ENCODE peak calls at places on chromosomes 7 and 10, in four cellular contexts. One of them, this sample, is unnamed.

GRCh38 chr10:52066383-52066782 is 247.7 kb upstream of the DKK1 start:
- DNase-seq in GM12878: no peak
- DNase-seq in K562: no peak
- DNase-seq in H1: no peak
- DNase-seq in this sample: peak; percentile 24

GRCh38 chr7:40244226-40244625 is 109.4 kb downstream of the SUGCT start:
- DNase-seq in GM12878: no peak
- DNase-seq in H1: no peak
- DNase-seq in K562: no peak
- DNase-seq in this sample: no peak

GRCh38 chr10:118911361-118911760 is 118.2 kb upstream of the NANOS1 start:
- DNase-seq in K562: no peak
- DNase-seq in H1: no peak
- DNase-seq in GM12878: no peak
- DNase-seq in this sample: no peak

GRCh38 chr10:90589825-90590224 is 268.0 kb downstream of the HTR7 start:
- DNase-seq in K562: no peak
- DNase-seq in GM12878: no peak
- DNase-seq in H1: no peak
- DNase-seq in this sample: no peak

GRCh38 chr10:3421537-3422257 is 249.1 kb upstream of the PITRM1 start:
- DNase-seq in K562: no peak
- DNase-seq in GM12878: no peak
- DNase-seq in H1: no peak
- DNase-seq in this sample: no peak

GRCh38 chr7:35727571-35727970 is 32.6 kb upstream of the HERPUD2 start:
- DNase-seq in K562: no peak
- DNase-seq in H1: no peak
- DNase-seq in GM12878: no peak
- DNase-seq in this sample: no peak

GRCh38 chr7:56048245-56048644 is 3.0 kb downstream of the PSPH start:
- DNase-seq in K562: no peak
- DNase-seq in H1: no peak
- DNase-seq in GM12878: no peak
- DNase-seq in this sample: no peak

GRCh38 chr7:22954251-22954650 is 59.7 kb downstream of the HYCC1 start:
- DNase-seq in GM12878: no peak
- DNase-seq in H1: no peak
- DNase-seq in K562: no peak
- DNase-seq in this sample: no peak

GRCh38 chr10:50554381-50554994 is 69.3 kb downstream of the SGMS1 start:
- DNase-seq in GM12878: no peak
- DNase-seq in H1: no peak
- DNase-seq in K562: no peak
- DNase-seq in this sample: no peak

GRCh38 chr10:117533507-117534281 is 8.9 kb upstream of the EMX2 start:
- DNase-seq in K562: no peak
- DNase-seq in H1: no peak
- DNase-seq in GM12878: no peak
- DNase-seq in this sample: no peak

GRCh38 chr7:54823776-54824175 is 64.8 kb upstream of the SEC61G start:
- DNase-seq in GM12878: no peak
- DNase-seq in H1: no peak
- DNase-seq in K562: no peak
- DNase-seq in this sample: no peak

GRCh38 chr7:134685250-134685649 is 38.6 kb downstream of the BPGM start:
- DNase-seq in GM12878: no peak
- DNase-seq in K562: no peak
- DNase-seq in H1: no peak
- DNase-seq in this sample: no peak

GRCh38 chr7:79778786-79779382 is 325.4 kb upstream of the MAGI2 start:
- DNase-seq in K562: no peak
- DNase-seq in H1: no peak
- DNase-seq in GM12878: no peak
- DNase-seq in this sample: no peak

GRCh38 chr7:1121476-1121875 is 33.6 kb downstream of the GPER1 start:
- DNase-seq in K562: no peak
- DNase-seq in H1: no peak
- DNase-seq in GM12878: no peak
- DNase-seq in this sample: no peak

GRCh38 chr7:98357751-98358161 is 43.1 kb downstream of the BAIAP2L1 start:
- DNase-seq in H1: no peak
- DNase-seq in K562: no peak
- DNase-seq in GM12878: no peak
- DNase-seq in this sample: no peak

GRCh38 chr7:42746226-42746625 is 165.6 kb downstream of the C7orf25 start:
- DNase-seq in GM12878: no peak
- DNase-seq in H1: no peak
- DNase-seq in K562: no peak
- DNase-seq in this sample: no peak

GRCh38 chr7:78139335-78139734 is 340.8 kb downstream of the PHTF2 start:
- DNase-seq in GM12878: no peak
- DNase-seq in H1: no peak
- DNase-seq in K562: no peak
- DNase-seq in this sample: peak; percentile 82

GRCh38 chr7:2470204-2471021 is 5.8 kb downstream of the GRIFIN start:
- DNase-seq in GM12878: no peak
- DNase-seq in K562: no peak
- DNase-seq in H1: no peak
- DNase-seq in this sample: peak; percentile 51

GRCh38 chr7:2472744-2473143 is 3.5 kb downstream of the GRIFIN start:
- DNase-seq in K562: no peak
- DNase-seq in H1: no peak
- DNase-seq in GM12878: no peak
- DNase-seq in this sample: peak; percentile 23

GRCh38 chr7:2473496-2474180 is 2.6 kb downstream of the GRIFIN start:
- DNase-seq in K562: no peak
- DNase-seq in GM12878: no peak
- DNase-seq in H1: no peak
- DNase-seq in this sample: no peak

GRCh38 chr7:2471396-2471795 is 4.8 kb downstream of the GRIFIN start:
- DNase-seq in GM12878: no peak
- DNase-seq in K562: no peak
- DNase-seq in H1: no peak
- DNase-seq in this sample: peak; percentile 64

DNA sequence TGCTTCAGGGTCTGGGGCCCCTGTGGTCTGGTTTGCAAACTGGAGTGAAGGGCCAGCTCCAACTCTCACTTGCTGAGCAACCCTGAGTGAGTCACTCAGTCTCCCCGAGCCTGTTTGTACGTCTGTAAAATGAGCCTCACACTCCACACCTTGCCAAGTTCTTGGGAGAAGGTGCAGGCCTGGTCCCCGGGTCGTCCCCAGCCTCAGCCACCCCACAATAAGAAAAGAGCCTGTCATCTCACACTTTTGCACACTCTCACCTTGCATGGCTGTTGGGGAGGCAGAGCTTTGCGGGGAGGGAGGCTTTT is 5.2 kb downstream of the GRIFIN start:
- DNase-seq in GM12878: no peak
- DNase-seq in H1: no peak
- DNase-seq in K562: no peak
- DNase-seq in this sample: peak; percentile 39
- TF ChIP-seq NRF1 in GM12878: no peak
- TF ChIP-seq NRF1 in H1: no peak
- TF ChIP-seq NRF1 in K562: no peak
- TF ChIP-seq NRF1 in this sample: no peak

DNA sequence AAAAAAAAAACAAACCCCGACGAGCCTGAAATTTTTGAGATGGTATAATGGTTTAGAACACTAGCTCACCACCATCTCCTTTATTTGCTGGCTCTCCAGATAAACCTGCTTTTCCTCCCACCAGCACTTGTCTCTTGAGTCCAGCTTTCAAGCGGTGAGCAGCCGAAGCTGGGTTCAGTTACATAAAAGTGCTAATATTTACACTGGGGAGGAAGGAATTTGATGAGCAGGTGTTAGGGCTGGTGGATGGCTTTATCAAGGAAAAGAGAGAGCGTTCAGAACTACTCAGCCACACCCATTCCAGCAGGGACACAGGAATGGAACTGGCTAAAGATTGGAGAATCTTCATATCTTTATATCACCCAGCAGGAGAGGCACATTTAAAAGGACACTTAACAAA is 6.6 kb upstream of the CALML3 start:
- DNase-seq in GM12878: no peak
- DNase-seq in H1: no peak
- DNase-seq in K562: no peak
- DNase-seq in this sample: no peak
- TF ChIP-seq NRF1 in GM12878: no peak
- TF ChIP-seq NRF1 in H1: no peak
- TF ChIP-seq NRF1 in K562: no peak
- TF ChIP-seq NRF1 in this sample: no peak

DNA sequence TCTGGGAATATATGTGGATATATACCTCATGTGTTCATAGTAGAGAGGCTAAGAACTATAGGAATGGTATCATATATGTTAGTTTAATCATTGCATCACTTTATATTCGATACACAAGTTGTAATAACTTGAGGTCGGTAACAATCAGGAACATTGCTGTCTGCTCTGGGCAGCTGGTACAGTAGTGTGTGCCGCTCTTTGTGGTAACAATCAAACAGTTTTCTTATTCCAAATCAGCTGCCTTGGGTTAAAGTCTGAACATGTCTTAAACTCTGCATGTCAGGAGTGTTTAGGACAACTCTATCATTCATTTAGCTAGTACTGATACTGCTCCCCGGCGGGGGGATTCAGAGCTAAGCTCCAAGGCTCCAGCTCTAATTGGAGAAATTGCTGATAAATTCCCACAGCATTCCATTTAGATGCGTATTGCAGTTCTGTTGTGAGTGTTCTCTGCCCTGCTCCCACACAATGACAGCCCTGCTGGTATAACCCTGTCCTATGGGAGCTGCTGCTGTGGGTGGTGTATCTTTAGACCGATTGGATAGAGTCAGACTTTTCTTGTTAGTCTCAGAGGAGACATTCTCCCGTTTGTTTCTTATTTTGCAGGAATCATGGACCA is 707.5 kb upstream of the FZD8 start:
- DNase-seq in K562: no peak
- DNase-seq in H1: no peak
- DNase-seq in GM12878: no peak
- DNase-seq in this sample: peak; percentile 25
- TF ChIP-seq NRF1 in K562: no peak
- TF ChIP-seq NRF1 in H1: no peak
- TF ChIP-seq NRF1 in GM12878: no peak
- TF ChIP-seq NRF1 in this sample: no peak

DNA sequence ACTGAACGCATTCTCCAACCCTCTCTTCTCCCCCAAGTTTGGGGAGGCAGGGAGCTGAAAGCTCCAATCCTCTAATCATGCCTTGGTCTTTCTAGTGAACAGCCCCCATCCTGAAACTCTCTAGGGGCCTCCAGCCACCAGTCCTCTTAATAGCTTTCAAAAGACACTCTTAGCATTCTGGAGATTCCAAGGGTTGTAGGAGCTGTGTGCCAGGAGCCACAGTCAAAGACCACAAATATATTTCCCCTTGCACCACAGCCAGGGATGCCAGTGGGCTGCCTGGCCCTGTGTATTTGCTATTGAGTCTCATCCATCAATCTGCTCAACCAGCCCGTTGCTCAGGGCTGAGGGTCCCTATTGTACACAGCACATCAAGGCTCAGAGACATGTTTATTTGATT is 18.5 kb upstream of the MLXIPL start:
- DNase-seq in GM12878: no peak
- DNase-seq in K562: no peak
- DNase-seq in H1: no peak
- DNase-seq in this sample: no peak
- TF ChIP-seq NRF1 in GM12878: no peak
- TF ChIP-seq NRF1 in K562: no peak
- TF ChIP-seq NRF1 in H1: no peak
- TF ChIP-seq NRF1 in this sample: no peak

DNA sequence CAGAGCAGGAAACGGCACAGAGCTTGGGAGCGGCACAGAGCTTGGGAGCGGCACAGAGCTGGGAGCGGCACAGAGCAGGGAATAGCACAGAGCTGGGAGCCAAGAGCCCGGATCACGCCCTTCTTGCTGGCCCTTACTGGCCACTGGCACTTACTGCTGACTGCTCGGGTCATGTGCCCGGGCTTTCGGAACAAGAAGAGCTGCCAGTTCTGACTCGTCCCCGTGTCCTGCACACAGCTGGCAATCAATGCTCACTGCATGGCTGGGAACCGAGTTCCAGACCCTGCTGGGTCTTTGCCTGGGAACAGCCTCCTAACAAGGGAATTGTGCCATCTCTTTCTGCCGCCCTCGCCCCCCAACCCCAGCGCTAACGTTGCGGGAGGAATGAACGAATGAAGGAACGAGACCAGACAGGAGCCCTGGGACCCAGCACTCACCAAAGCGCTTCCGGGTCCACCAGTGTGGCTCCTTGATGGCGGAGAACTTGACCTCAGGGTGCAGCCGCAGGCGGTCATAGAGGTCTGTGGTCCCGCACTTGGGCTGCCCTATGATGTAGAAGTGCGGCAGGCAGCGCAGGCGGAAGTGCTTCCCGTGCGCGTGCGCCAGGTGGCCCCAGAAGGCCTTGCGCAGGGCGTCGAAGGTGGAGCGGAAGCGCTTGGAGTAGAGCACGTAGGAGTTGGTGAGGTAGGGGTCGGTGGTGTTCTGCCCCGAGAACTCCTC is 49.1 kb downstream of the CHST15 start:
- DNase-seq in K562: no peak
- DNase-seq in GM12878: no peak
- DNase-seq in H1: no peak
- DNase-seq in this sample: no peak
- TF ChIP-seq NRF1 in K562: peak; percentile 82
- TF ChIP-seq NRF1 in GM12878: no peak
- TF ChIP-seq NRF1 in H1: no peak
- TF ChIP-seq NRF1 in this sample: no peak

DNA sequence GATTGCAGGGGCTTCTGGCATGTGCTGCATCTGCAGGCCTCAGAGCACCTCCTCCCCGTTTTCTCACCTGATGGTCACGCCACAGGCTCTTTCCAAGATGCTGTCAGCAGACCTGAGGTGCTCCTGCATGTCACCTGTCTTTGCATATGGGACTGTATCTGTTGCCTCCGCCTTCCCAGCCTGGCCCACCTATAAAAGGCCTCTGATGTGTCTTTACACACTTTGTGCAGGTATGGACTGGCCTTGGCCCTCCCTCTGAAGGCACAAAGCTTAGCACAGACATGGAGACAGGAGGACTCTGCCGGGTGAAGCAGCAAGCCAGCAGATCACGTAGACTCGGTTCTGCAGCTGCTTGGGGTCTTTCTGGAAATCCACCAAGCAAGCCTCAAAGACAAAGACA is 220.9 kb upstream of the PPP2R2D start:
- DNase-seq in K562: no peak
- DNase-seq in GM12878: no peak
- DNase-seq in H1: no peak
- DNase-seq in this sample: no peak
- TF ChIP-seq NRF1 in K562: no peak
- TF ChIP-seq NRF1 in GM12878: no peak
- TF ChIP-seq NRF1 in H1: no peak
- TF ChIP-seq NRF1 in this sample: no peak

GRCh38 chr7:158015403-158016116 is 572.1 kb downstream of the PTPRN2 start:
- DNase-seq in K562: no peak
- DNase-seq in GM12878: no peak
- DNase-seq in H1: no peak
- DNase-seq in this sample: no peak
- TF ChIP-seq NRF1 in K562: no peak
- TF ChIP-seq NRF1 in GM12878: no peak
- TF ChIP-seq NRF1 in H1: no peak
- TF ChIP-seq NRF1 in this sample: no peak

This sample was measured in SK-N-SH.